ENCODE peak calls at places on chromosome 17, in four cellular contexts. One of them, this sample, is unnamed.
A peak's percentile ranks its signal among the peaks of the same experiment; 100 is the strongest.

GRCh38 chr17:19017804-19018599 is 13.4 kb upstream of the FAM83G start:
- DNase-seq in PC-9: no peak
- DNase-seq in PC-3: no peak
- DNase-seq in OCI-LY7: peak; percentile 14
- DNase-seq in this sample: no peak

GRCh38 chr17:75345514-75346167 is 56.4 kb upstream of the SLC25A19 start:
- DNase-seq in PC-3: no peak
- DNase-seq in PC-9: no peak
- DNase-seq in OCI-LY7: peak; percentile 98
- DNase-seq in this sample: peak; percentile 94

GRCh38 chr17:59859444-59860025 is 33.2 kb downstream of the TUBD1 start:
- DNase-seq in PC-3: peak; percentile 85
- DNase-seq in OCI-LY7: peak; percentile 47
- DNase-seq in PC-9: no peak
- DNase-seq in this sample: peak; percentile 74

GRCh38 chr17:52648995-52649394 is 490.5 kb upstream of the CA10 start:
- DNase-seq in PC-9: no peak
- DNase-seq in PC-3: no peak
- DNase-seq in OCI-LY7: no peak
- DNase-seq in this sample: no peak

GRCh38 chr17:47324224-47325020 is 667 bp downstream of the EFCAB13 start:
- DNase-seq in PC-9: no peak
- DNase-seq in PC-3: peak; percentile 49
- DNase-seq in OCI-LY7: peak; percentile 70
- DNase-seq in this sample: peak; percentile 80

GRCh38 chr17:38864636-38865398 is 5.0 kb upstream of the LASP1 start:
- DNase-seq in PC-3: no peak
- DNase-seq in OCI-LY7: no peak
- DNase-seq in PC-9: no peak
- DNase-seq in this sample: no peak

GRCh38 chr17:40086150-40087044 is 14.0 kb downstream of the NR1D1 start:
- DNase-seq in PC-9: no peak
- DNase-seq in PC-3: peak; percentile 42
- DNase-seq in OCI-LY7: peak; percentile 77
- DNase-seq in this sample: peak; percentile 86

GRCh38 chr17:57722704-57723043 is 22.4 kb downstream of the CCDC182 start:
- DNase-seq in OCI-LY7: no peak
- DNase-seq in PC-3: no peak
- DNase-seq in PC-9: no peak
- DNase-seq in this sample: no peak

GRCh38 chr17:75024686-75025397 is 12.4 kb downstream of the MRPL58 start:
- DNase-seq in PC-3: peak; percentile 51
- DNase-seq in PC-9: no peak
- DNase-seq in OCI-LY7: no peak
- DNase-seq in this sample: no peak

GRCh38 chr17:74840989-74841666 is 18.6 kb downstream of the GRIN2C start:
- DNase-seq in PC-9: no peak
- DNase-seq in OCI-LY7: peak; percentile 51
- DNase-seq in PC-3: no peak
- DNase-seq in this sample: no peak

GRCh38 chr17:18070861-18071340 is 16.8 kb upstream of the DRG2 start:
- DNase-seq in PC-3: no peak
- DNase-seq in PC-9: no peak
- DNase-seq in OCI-LY7: no peak
- DNase-seq in this sample: no peak

GRCh38 chr17:49444384-49444783 is 29.7 kb upstream of the PHB1 start:
- DNase-seq in PC-3: no peak
- DNase-seq in PC-9: no peak
- DNase-seq in OCI-LY7: no peak
- DNase-seq in this sample: no peak

GRCh38 chr17:49450735-49451134 is 36.1 kb upstream of the PHB1 start:
- DNase-seq in OCI-LY7: peak; percentile 34
- DNase-seq in PC-3: peak; percentile 43
- DNase-seq in PC-9: no peak
- DNase-seq in this sample: no peak

GRCh38 chr17:49450181-49450580 is 35.5 kb upstream of the PHB1 start:
- DNase-seq in OCI-LY7: no peak
- DNase-seq in PC-3: no peak
- DNase-seq in PC-9: no peak
- DNase-seq in this sample: no peak

GRCh38 chr17:49445561-49445960 is 30.9 kb upstream of the PHB1 start:
- DNase-seq in PC-3: no peak
- DNase-seq in OCI-LY7: no peak
- DNase-seq in PC-9: no peak
- DNase-seq in this sample: no peak

DNA sequence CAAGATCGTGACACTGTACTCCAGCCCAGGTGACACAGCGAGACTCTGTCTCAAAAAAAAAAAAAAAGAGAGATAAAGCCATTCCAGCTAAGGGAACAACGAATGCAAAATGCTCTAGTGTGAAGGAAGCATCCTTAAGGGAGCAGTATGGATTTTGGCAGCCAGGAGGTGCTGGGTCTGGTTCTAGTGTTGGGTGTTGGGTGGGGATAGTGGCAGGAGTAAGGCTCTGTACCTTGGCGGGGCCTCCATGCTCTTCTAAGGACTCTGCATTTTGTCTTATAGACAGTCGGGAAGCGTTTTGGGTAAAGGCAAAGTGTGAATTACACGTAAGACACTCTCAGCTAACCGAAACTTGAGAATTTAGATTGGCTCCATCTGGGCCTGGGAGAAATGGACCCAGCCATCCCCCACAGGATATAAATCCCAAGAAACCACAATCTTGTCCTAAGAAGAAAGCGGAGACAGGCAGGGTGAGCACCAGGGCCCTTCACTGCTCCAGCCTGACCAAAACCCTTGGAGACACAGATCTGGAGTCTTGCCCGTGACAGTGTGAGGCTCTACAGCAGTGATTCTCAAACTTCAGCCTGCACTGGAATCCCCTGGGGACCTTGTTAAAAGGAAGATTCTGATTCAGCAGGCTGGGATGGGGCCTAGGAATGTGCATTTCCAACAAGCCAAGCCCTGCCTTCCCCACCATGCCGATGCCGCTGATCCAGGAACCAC is 33.1 kb upstream of the PHB1 start:
- DNase-seq in OCI-LY7: no peak
- DNase-seq in PC-9: no peak
- DNase-seq in PC-3: no peak
- DNase-seq in this sample: no peak
- H3K4me2 ChIP-seq in OCI-LY7: no peak overlapping the region
- H3K4me2 ChIP-seq in PC-9: no peak overlapping the region
- H3K4me2 ChIP-seq in PC-3: no peak overlapping the region
- H3K4me2 ChIP-seq in this sample: no peak overlapping the region

GRCh38 chr17:42041619-42042018 is 8.8 kb downstream of the C17orf113 start:
- DNase-seq in PC-3: no peak
- DNase-seq in PC-9: no peak
- DNase-seq in OCI-LY7: no peak
- DNase-seq in this sample: no peak
- H3K9me2 ChIP-seq in PC-3: no peaks in the 10 kb centered on the region
- H3K9me2 ChIP-seq in PC-9: no peaks in the 10 kb centered on the region
- H3K9me2 ChIP-seq in OCI-LY7: no peaks in the 10 kb centered on the region
- H3K9me2 ChIP-seq in this sample: no peaks in the 10 kb centered on the region

GRCh38 chr17:49910858-49911204 is 58.2 kb upstream of the DLX4 start:
- DNase-seq in OCI-LY7: no peak
- DNase-seq in PC-3: no peak
- DNase-seq in PC-9: no peak
- DNase-seq in this sample: no peak
- H3K4me1 ChIP-seq in OCI-LY7: no peaks in the 10 kb centered on the region
- H3K4me1 ChIP-seq in PC-3: peaks cover 30% of the 10 kb centered on the region
- H3K4me1 ChIP-seq in PC-9: peaks cover 81% of the 10 kb centered on the region
- H3K4me1 ChIP-seq in this sample: no peaks in the 10 kb centered on the region

GRCh38 chr17:32314636-32315035 is 27.3 kb downstream of the C17orf75 start:
- DNase-seq in OCI-LY7: no peak
- DNase-seq in PC-3: no peak
- DNase-seq in PC-9: no peak
- DNase-seq in this sample: no peak

GRCh38 chr17:32305049-32305448 is 36.9 kb downstream of the C17orf75 start:
- DNase-seq in OCI-LY7: no peak
- DNase-seq in PC-3: no peak
- DNase-seq in PC-9: no peak
- DNase-seq in this sample: no peak

GRCh38 chr17:32310927-32311568 is 30.9 kb downstream of the C17orf75 start:
- DNase-seq in PC-3: no peak
- DNase-seq in PC-9: no peak
- DNase-seq in OCI-LY7: peak; percentile 36
- DNase-seq in this sample: peak; percentile 45
- H3K4me2 ChIP-seq in PC-3: no peak overlapping the region
- H3K4me2 ChIP-seq in PC-9: no peak overlapping the region
- H3K4me2 ChIP-seq in OCI-LY7: peak overlapping the region; percentile 63
- H3K4me2 ChIP-seq in this sample: no peak overlapping the region

GRCh38 chr17:30520882-30521281 is 43.7 kb downstream of the GOSR1 start:
- DNase-seq in OCI-LY7: no peak
- DNase-seq in PC-9: no peak
- DNase-seq in PC-3: no peak
- DNase-seq in this sample: no peak
- H3K9me2 ChIP-seq in OCI-LY7: no peaks in the 10 kb centered on the region
- H3K9me2 ChIP-seq in PC-9: no peaks in the 10 kb centered on the region
- H3K9me2 ChIP-seq in PC-3: no peaks in the 10 kb centered on the region
- H3K9me2 ChIP-seq in this sample: no peaks in the 10 kb centered on the region

This sample was measured in Karpas-422.